ENCODE peak calls at places on chromosomes 12 and 14, in four cellular contexts. K, V, Z and O are unnamed samples.

GRCh38 chr14:89190779-89191513 is 226.1 kb downstream of the FOXN3 start:
- DNase-seq in K (no peak), V (no peak), Z (no peak), O (no peak)

GRCh38 chr12:22121224-22121623 is 75.2 kb downstream of the CMAS start:
- DNase-seq in K (peak), V (no peak), Z (no peak), O (peak)

GRCh38 chr12:75560167-75560566 is 48.8 kb upstream of the KRR1 start:
- DNase-seq in K (no peak), V (no peak), Z (no peak), O (peak)

GRCh38 chr14:20631821-20632389 is 9.6 kb downstream of the OR6S1 start:
- DNase-seq in K (peak), V (no peak), Z (peak), O (peak)

GRCh38 chr12:38132139-38132538 is 184.4 kb upstream of the ALG10B start:
- DNase-seq in K (no peak), V (no peak), Z (no peak), O (no peak)

GRCh38 chr14:91265404-91265803 is 20.9 kb upstream of the GPR68 start:
- DNase-seq in K (no peak), V (no peak), Z (no peak), O (no peak)

GRCh38 chr14:89212386-89213235 is 204.4 kb downstream of the FOXN3 start:
- DNase-seq in K (no peak), V (no peak), Z (no peak), O (no peak)

GRCh38 chr12:113891737-113892520 is 74.2 kb downstream of the RBM19 start:
- DNase-seq in K (no peak), V (no peak), Z (no peak), O (no peak)

GRCh38 chr12:90428881-90429280 is 526.1 kb downstream of the CCER1 start:
- DNase-seq in K (no peak), V (no peak), Z (no peak), O (no peak)

DNA sequence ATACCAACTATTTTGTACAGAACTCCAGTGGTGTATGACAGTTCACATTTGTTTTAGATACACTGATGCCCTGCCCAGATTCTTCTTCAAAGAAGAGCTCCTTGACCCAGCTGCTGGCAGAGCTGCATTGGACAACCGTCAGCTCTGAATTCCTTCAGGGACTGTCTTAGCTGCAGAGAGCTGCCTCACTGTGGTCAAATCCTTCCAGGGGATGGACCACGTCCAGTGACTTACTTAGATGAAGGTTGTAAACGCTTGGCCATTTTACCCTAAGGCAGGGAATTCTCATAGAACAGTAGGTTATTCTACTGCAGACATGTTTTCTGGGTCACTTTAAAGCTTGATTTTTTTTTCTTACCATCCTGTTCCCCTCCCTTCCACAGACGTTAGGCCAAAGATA is 905.0 kb upstream of the ATXN7L3B start:
- DNase-seq in K (no peak), V (no peak), Z (no peak), O (no peak)
- TF ChIP-seq CREM in K (no peak), V (no peak), Z (no peak), O (no peak)

GRCh38 chr12:107148105-107148504 is 54.8 kb upstream of the CRY1 start:
- DNase-seq in K (no peak), V (no peak), Z (no peak), O (no peak)

GRCh38 chr12:107138990-107139389 is 45.6 kb upstream of the CRY1 start:
- DNase-seq in K (no peak), V (no peak), Z (no peak), O (no peak)

GRCh38 chr12:107139787-107140186 is 46.4 kb upstream of the CRY1 start:
- DNase-seq in K (no peak), V (no peak), Z (no peak), O (no peak)

GRCh38 chr12:107145397-107145796 is 52.0 kb upstream of the CRY1 start:
- DNase-seq in K (no peak), V (no peak), Z (no peak), O (no peak)

GRCh38 chr12:107144990-107145389 is 51.6 kb upstream of the CRY1 start:
- DNase-seq in K (no peak), V (no peak), Z (no peak), O (no peak)
- TF ChIP-seq CREM in K (no peak), V (no peak), Z (no peak), O (no peak)

DNA sequence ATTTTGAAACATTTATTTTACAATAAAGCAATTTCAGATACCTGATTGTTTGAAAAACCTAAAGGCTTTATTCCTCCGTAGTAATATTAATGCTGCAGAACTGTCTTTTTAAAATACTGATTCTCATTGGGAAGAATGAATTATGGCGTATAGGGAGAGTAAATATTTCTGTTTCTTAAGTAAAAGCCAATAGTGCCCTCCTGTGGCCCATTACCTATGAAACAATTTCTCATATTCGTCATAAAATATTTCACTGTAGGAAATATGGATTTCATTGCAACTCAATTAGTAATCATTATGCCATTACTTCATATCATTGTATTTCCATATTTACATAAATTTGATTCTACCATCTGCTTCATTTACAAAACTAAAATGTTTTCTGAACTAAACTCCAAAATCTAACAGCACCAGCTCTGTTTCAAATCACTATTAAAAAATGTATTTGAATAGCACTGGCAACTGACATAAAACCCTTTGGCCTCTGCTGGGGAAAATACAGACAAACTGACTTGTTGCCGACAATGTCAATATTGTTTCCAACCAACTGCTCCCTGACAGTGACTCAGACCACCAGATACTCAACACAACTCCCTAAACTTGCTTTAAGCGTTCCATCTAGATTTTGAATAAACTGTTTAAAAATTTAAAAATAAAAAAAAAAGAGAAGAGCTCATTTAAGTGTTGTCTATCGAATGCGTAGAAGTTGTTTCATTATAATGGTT is 290.3 kb downstream of the NAV3 start:
- DNase-seq in K (no peak), V (no peak), Z (no peak), O (no peak)
- TF ChIP-seq CREM in K (no peak), V (no peak), Z (no peak), O (no peak)

DNA sequence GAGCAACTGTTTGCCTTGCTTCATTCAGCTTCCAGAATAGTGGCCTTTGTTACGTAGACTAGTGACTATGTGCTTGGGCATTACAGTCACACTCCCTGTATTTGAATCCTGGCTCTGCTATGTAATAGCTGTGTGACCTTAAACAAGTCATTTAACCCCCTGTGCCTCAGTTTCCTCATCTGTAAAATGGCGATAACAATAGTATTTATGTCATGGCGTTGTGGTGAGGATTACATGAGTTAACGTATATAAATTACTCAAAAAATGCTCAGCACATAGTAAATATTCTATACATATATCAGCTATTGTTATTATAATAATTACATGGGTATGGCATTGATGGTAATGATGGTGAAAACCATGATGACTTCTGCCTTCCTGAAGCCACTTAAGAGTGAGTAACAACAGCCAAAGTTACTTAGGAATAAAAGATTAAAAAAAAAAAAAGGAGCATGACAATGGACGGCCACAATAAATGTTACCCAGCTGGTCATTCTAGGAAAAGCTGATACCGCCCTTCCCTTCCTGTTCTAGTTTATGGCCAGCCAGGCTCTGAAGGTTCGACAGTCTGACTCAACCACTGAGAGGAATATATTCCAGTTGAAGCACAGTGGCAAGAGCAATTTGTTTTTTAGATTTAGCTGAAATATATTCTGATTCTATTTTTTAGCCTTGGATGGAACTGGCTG is 9.9 kb upstream of the ADIPOR2 start:
- DNase-seq in K (no peak), V (no peak), Z (peak), O (no peak)
- TF ChIP-seq CREM in K (no peak), V (no peak), Z (no peak), O (no peak)